ENCODE peak calls at places on chromosomes 5 and 9, in nine cellular contexts. R, U, D, M, E, O, A, K and J are unnamed samples.

GRCh38 chr5:176671399-176671798 is 24.1 kb downstream of the TSPAN17 start:
- DNase-seq in E (no peak), A (no peak), M (no peak), O (no peak), U (no peak), K (no peak), D (no peak), R (no peak), J (no peak)

GRCh38 chr9:104388071-104388470 is 116.0 kb upstream of the OR13F1 start:
- DNase-seq in O (no peak), M (no peak), E (no peak), K (no peak), U (no peak), D (no peak), R (no peak), A (no peak), J (no peak)

GRCh38 chr5:78778538-78778937 is 130.0 kb upstream of the LHFPL2 start:
- DNase-seq in U (no peak), K (no peak), E (no peak), A (no peak), O (no peak), M (peak; percentile 88), D (no peak), R (no peak), J (no peak)

GRCh38 chr5:35924950-35925722 is 13.3 kb downstream of the CAPSL start:
- DNase-seq in O (peak; percentile 70), K (no peak), A (peak; percentile 25), U (peak; percentile 74), E (peak; percentile 70), R (peak; percentile 63), D (peak; percentile 42), M (peak; percentile 65), J (peak; percentile 87)

GRCh38 chr5:41649659-41650058 is 139.3 kb upstream of the PLCXD3 start:
- DNase-seq in O (no peak), R (no peak), K (no peak), D (no peak), A (no peak), E (no peak), U (no peak), M (peak; percentile 11), J (no peak)

GRCh38 chr5:94693043-94693822 is 74.8 kb downstream of the SLF1 start:
- DNase-seq in E (no peak), U (no peak), A (no peak), D (peak; percentile 66), O (no peak), M (peak; percentile 58), R (no peak), K (peak; percentile 57), J (peak; percentile 56)

GRCh38 chr5:143435207-143435657 is 31.7 kb upstream of the NR3C1 start:
- DNase-seq in M (peak; percentile 52), U (no peak), A (peak; percentile 31), O (no peak), E (no peak), K (no peak), D (peak; percentile 53), R (no peak), J (peak; percentile 72)

GRCh38 chr5:145531038-145531734 is 304.0 kb downstream of the PRELID2 start:
- DNase-seq in R (no peak), D (peak; percentile 75), M (peak; percentile 48), A (no peak), U (peak; percentile 46), K (no peak), O (peak; percentile 39), E (no peak), J (no peak)